ENCODE peak calls at places on chromosomes 4 and X, in four cellular contexts. G is DMS79 treated with DMSO at 0.1 percent for 48 hours; R is naive thymus-derived CD8-positive, alpha-beta T cell; V is lower leg skin. Z is an unnamed sample.

GRCh38 chr4:121736735-121737351 is 28.1 kb downstream of the SMIM43 start:
- DNase-seq in G (no peak), R (no peak), V (no peak), Z (peak)

GRCh38 chrX:112840382-112841113 is at the start of gene AMOT:
- DNase-seq in G (peak), R (peak), V (peak), Z (peak)

GRCh38 chrX:107571296-107571998 is 56.9 kb upstream of the PRPS1 start:
- DNase-seq in G (no peak), R (no peak), V (no peak), Z (no peak)

GRCh38 chr4:69881173-69881773 is 21.3 kb upstream of the SULT1E1 start:
- DNase-seq in G (peak), R (no peak), V (no peak), Z (peak)

GRCh38 chr4:112515278-112516075 is 503 bp downstream of the NEUROG2 start:
- DNase-seq in G (no peak), R (no peak), V (peak), Z (peak)

GRCh38 chrX:71439420-71439819 is 73.3 kb downstream of the TAF1 start:
- DNase-seq in G (no peak), R (no peak), V (no peak), Z (no peak)

GRCh38 chrX:344371-344901 is 25.8 kb upstream of the GTPBP6 start:
- DNase-seq in G (no peak), R (no peak), V (peak), Z (no peak)

GRCh38 chr4:71186257-71186565 is 152.6 kb upstream of the SLC4A4 start:
- DNase-seq in G (no peak), R (no peak), V (no peak), Z (no peak)

GRCh38 chr4:8556341-8557150 is 23.6 kb upstream of the GPR78 start:
- DNase-seq in G (no peak), R (no peak), V (no peak), Z (no peak)

GRCh38 chrX:119606508-119607389 is 525 bp upstream of the NKRF start:
- DNase-seq in G (peak), R (no peak), V (no peak), Z (no peak)

GRCh38 chrX:149829751-149830191 is 48.0 kb downstream of the MAGEA9 start:
- DNase-seq in G (no peak), R (no peak), V (no peak), Z (peak)

GRCh38 chrX:9880237-9880636 is 86.9 kb upstream of the CLDN34 start:
- DNase-seq in G (no peak), R (no peak), V (no peak), Z (no peak)

GRCh38 chr4:74016068-74016467 is 17.6 kb upstream of the CXCL5 start:
- DNase-seq in G (no peak), R (no peak), V (no peak), Z (no peak)

GRCh38 chr4:97942951-97943350 is 200.3 kb downstream of the STPG2 start:
- DNase-seq in G (no peak), R (no peak), V (no peak), Z (no peak)